ENCODE peak calls at places on chromosomes 1 and 21, in seven cellular contexts. T is breast epithelium; N is SW480; X is left ventricle myocardium superior; M is nucleus accumbens; J is NCI-H748 treated with DMSO at 0.1 percent for 48 hours; V is activated naive CD4-positive, alpha-beta T cell. W is an unnamed sample.
A peak's percentile ranks its signal among the peaks of the same experiment; 100 is the strongest.

GRCh38 chr1:96722161-96722908 is 751 bp downstream of the PTBP2 start:
- DNase-seq in T (peak; percentile 64), N (peak; percentile 36), X (peak; percentile 75), M (peak; percentile 82), J (peak; percentile 22), V (no peak), W (peak; percentile 1)

GRCh38 chr1:164982545-164982944 is 374.0 kb downstream of the LMX1A start:
- DNase-seq in T (no peak), N (no peak), X (no peak), M (no peak), J (no peak), V (no peak), W (no peak)

GRCh38 chr1:31626451-31627202 is 9.1 kb downstream of the HCRTR1 start:
- DNase-seq in T (no peak), N (no peak), X (peak; percentile 34), M (no peak), J (no peak), V (no peak), W (no peak)

GRCh38 chr1:78649628-78650027 is at the start of gene IFI44:
- DNase-seq in T (peak; percentile 68), N (no peak), X (peak; percentile 83), M (peak; percentile 17), J (no peak), V (peak; percentile 65), W (peak; percentile 70)

GRCh38 chr1:240232548-240232947 is 140.9 kb downstream of the FMN2 start:
- DNase-seq in T (no peak), N (peak; percentile 7), X (no peak), M (no peak), J (no peak), V (no peak), W (no peak)

GRCh38 chr1:25462732-25463131 is 32.0 kb downstream of the MACO1 start:
- DNase-seq in T (no peak), N (no peak), X (no peak), M (no peak), J (no peak), V (no peak), W (no peak)

GRCh38 chr21:43609501-43610340 is 49.6 kb downstream of the HSF2BP start:
- DNase-seq in T (peak; percentile 80), N (no peak), X (no peak), M (no peak), J (peak; percentile 56), V (no peak), W (no peak)

GRCh38 chr1:72066431-72066830 is 215.9 kb downstream of the NEGR1 start:
- DNase-seq in T (no peak), N (no peak), X (no peak), M (no peak), J (no peak), V (no peak), W (no peak)

GRCh38 chr1:82160903-82161302 is 360.2 kb downstream of the ADGRL2 start:
- DNase-seq in T (no peak), N (no peak), X (no peak), M (no peak), J (no peak), V (no peak), W (no peak)

GRCh38 chr21:41425954-41426655 is at the start of gene MX1:
- DNase-seq in T (peak; percentile 82), N (peak; percentile 55), X (peak; percentile 86), M (no peak), J (no peak), V (peak; percentile 95), W (peak; percentile 93)

GRCh38 chr1:35646043-35646442 is 4.7 kb upstream of the PSMB2 start:
- DNase-seq in T (no peak), N (no peak), X (no peak), M (no peak), J (no peak), V (no peak), W (no peak)

GRCh38 chr1:162335126-162335525 is 41.5 kb downstream of the SPATA46 start:
- DNase-seq in T (no peak), N (no peak), X (peak; percentile 61), M (no peak), J (no peak), V (no peak), W (no peak)

GRCh38 chr1:96206451-96206850 is 515.1 kb upstream of the PTBP2 start:
- DNase-seq in T (no peak), N (no peak), X (no peak), M (no peak), J (no peak), V (no peak), W (no peak)

GRCh38 chr1:226357416-226357815 is 48.5 kb upstream of the LIN9 start:
- DNase-seq in T (no peak), N (no peak), X (no peak), M (no peak), J (no peak), V (no peak), W (no peak)

GRCh38 chr1:3670823-3671251 is 18.5 kb downstream of the TP73 start:
- DNase-seq in T (no peak), N (no peak), X (peak; percentile 29), M (no peak), J (no peak), V (no peak), W (no peak)

GRCh38 chr1:223739366-223740057 is 27.2 kb downstream of the CAPN2 start:
- DNase-seq in T (no peak), N (no peak), X (peak; percentile 14), M (no peak), J (no peak), V (no peak), W (no peak)

GRCh38 chr1:212794561-212795014 is 2.9 kb downstream of the TATDN3 start:
- DNase-seq in T (no peak), N (no peak), X (no peak), M (no peak), J (no peak), V (no peak), W (no peak)

GRCh38 chr1:234149217-234149616 is 224.0 kb upstream of the COA6 start:
- DNase-seq in T (no peak), N (no peak), X (no peak), M (no peak), J (no peak), V (no peak), W (no peak)

GRCh38 chr1:96515430-96515829 is 206.2 kb upstream of the PTBP2 start:
- DNase-seq in T (no peak), N (no peak), X (no peak), M (no peak), J (no peak), V (no peak), W (no peak)

GRCh38 chr1:47569681-47570470 is 132.0 kb downstream of the FOXD2 start:
- DNase-seq in T (no peak), N (peak; percentile 53), X (no peak), M (no peak), J (no peak), V (no peak), W (no peak)

GRCh38 chr1:88422037-88422436 is 262.0 kb upstream of the PKN2 start:
- DNase-seq in T (no peak), N (no peak), X (no peak), M (no peak), J (no peak), V (no peak), W (no peak)

GRCh38 chr1:16971330-16972209 is 8.8 kb downstream of the MFAP2 start:
- DNase-seq in T (no peak), N (peak; percentile 34), X (no peak), M (no peak), J (no peak), V (no peak), W (no peak)

GRCh38 chr1:227417622-227418245 is 99.4 kb upstream of the CDC42BPA start:
- DNase-seq in T (no peak), N (no peak), X (no peak), M (no peak), J (no peak), V (no peak), W (no peak)

GRCh38 chr1:227896710-227897655 is 50.7 kb downstream of the WNT9A start:
- DNase-seq in T (peak; percentile 48), N (no peak), X (peak; percentile 15), M (no peak), J (no peak), V (no peak), W (no peak)

W was measured in stimulated activated CD8-positive, alpha-beta memory T cell treated with anti-CD3 and anti-CD28 coated beads, Interleukin-12 subunit alpha, Interleukin-12 subunit beta, amount 100 ng/mL, for 1 hour.